ENCODE peak calls at places on chromosomes 6 and 20, in six cellular contexts. I is right lobe of liver, V is heart left ventricle, X is uterus, F is HCT116, Y is stomach. U is an unnamed sample.

GRCh38 chr6:128278876-128279275 is 241.5 kb downstream of the PTPRK start:
- DNase-seq in I (no peak), V (no peak), X (no peak), F (no peak), Y (no peak), U (no peak)

GRCh38 chr6:134031696-134032255 is 20.6 kb downstream of the SLC2A12 start:
- DNase-seq in I (no peak), V (no peak), X (no peak), F (no peak), Y (no peak), U (no peak)

GRCh38 chr6:27532820-27533538 is 60.1 kb upstream of the ZNF184 start:
- DNase-seq in I (no peak), V (no peak), X (no peak), F (peak; percentile 68), Y (no peak), U (no peak)

GRCh38 chr6:2909718-2910117 is 6.6 kb upstream of the SERPINB9 start:
- DNase-seq in I (no peak), V (no peak), X (no peak), F (no peak), Y (no peak), U (no peak)

GRCh38 chr6:140436023-140436811 is 1061.8 kb upstream of the CITED2 start:
- DNase-seq in I (no peak), V (no peak), X (no peak), F (no peak), Y (no peak), U (no peak)

GRCh38 chr20:60934724-60935123 is 317.3 kb upstream of the CDH4 start:
- DNase-seq in I (no peak), V (no peak), X (no peak), F (no peak), Y (no peak), U (no peak)

GRCh38 chr20:26209171-26209941 is 512.7 kb upstream of the ZNF337 start:
- DNase-seq in I (peak; percentile 44), V (peak; percentile 16), X (no peak), F (no peak), Y (no peak), U (peak; percentile 87)

GRCh38 chr20:23361108-23361650 is 803 bp upstream of the GZF1 start:
- DNase-seq in I (no peak), V (no peak), X (no peak), F (no peak), Y (no peak), U (no peak)

GRCh38 chr20:58693226-58694006 is 816 bp downstream of the NPEPL1 start:
- DNase-seq in I (no peak), V (no peak), X (no peak), F (no peak), Y (peak; percentile 26), U (peak; percentile 91)

GRCh38 chr20:53833333-53834043 is 236.9 kb downstream of the BCAS1 start:
- DNase-seq in I (no peak), V (no peak), X (no peak), F (no peak), Y (no peak), U (peak; percentile 41)

GRCh38 chr20:53831228-53831627 is 237.6 kb upstream of the ZNF217 start:
- DNase-seq in I (no peak), V (no peak), X (no peak), F (no peak), Y (no peak), U (no peak)

GRCh38 chr20:53832499-53832898 is 237.9 kb downstream of the BCAS1 start:
- DNase-seq in I (no peak), V (no peak), X (no peak), F (no peak), Y (no peak), U (no peak)

GRCh38 chr20:53829706-53830521 is 236.3 kb upstream of the ZNF217 start:
- DNase-seq in I (no peak), V (no peak), X (no peak), F (no peak), Y (no peak), U (no peak)

DNA sequence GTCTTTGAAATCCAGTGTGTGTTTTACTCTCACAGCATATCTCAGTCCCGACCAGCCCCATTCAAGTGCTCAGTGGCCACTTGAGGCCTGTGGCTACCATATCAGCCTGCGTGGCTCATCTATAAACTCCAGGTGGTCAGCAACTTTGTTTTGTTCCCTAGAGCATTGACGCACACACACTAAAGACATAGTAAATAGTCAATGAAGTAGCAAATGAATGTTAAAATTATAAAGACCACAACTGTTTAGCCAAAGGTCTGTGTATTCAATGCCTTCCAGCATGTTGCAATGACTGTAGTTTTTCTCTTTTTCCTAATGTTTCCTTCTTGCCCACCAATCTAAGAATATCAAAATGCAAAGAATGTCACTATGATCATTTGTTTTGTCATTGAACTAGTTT is 238.2 kb upstream of the ZNF217 start:
- DNase-seq in I (no peak), V (no peak), X (no peak), F (no peak), Y (no peak), U (no peak)
- H3K4me1 ChIP-seq in I (no peaks in the 10 kb centered on the region), V (peaks cover 25% of the 10 kb centered on the region), X (no peaks in the 10 kb centered on the region), F (peaks cover 45% of the 10 kb centered on the region), Y (peaks cover 30% of the 10 kb centered on the region), U (peaks cover 28% of the 10 kb centered on the region)

GRCh38 chr6:5701086-5701661 is 305.6 kb downstream of the NRN1 start:
- DNase-seq in I (no peak), V (peak; percentile 61), X (no peak), F (no peak), Y (no peak), U (no peak)

GRCh38 chr6:5693588-5693987 is 313.1 kb downstream of the NRN1 start:
- DNase-seq in I (no peak), V (no peak), X (no peak), F (no peak), Y (no peak), U (no peak)

GRCh38 chr6:5698318-5698717 is 308.4 kb downstream of the NRN1 start:
- DNase-seq in I (no peak), V (no peak), X (no peak), F (no peak), Y (no peak), U (no peak)

GRCh38 chr6:5697508-5697907 is 309.2 kb downstream of the NRN1 start:
- DNase-seq in I (no peak), V (no peak), X (no peak), F (no peak), Y (no peak), U (no peak)

DNA sequence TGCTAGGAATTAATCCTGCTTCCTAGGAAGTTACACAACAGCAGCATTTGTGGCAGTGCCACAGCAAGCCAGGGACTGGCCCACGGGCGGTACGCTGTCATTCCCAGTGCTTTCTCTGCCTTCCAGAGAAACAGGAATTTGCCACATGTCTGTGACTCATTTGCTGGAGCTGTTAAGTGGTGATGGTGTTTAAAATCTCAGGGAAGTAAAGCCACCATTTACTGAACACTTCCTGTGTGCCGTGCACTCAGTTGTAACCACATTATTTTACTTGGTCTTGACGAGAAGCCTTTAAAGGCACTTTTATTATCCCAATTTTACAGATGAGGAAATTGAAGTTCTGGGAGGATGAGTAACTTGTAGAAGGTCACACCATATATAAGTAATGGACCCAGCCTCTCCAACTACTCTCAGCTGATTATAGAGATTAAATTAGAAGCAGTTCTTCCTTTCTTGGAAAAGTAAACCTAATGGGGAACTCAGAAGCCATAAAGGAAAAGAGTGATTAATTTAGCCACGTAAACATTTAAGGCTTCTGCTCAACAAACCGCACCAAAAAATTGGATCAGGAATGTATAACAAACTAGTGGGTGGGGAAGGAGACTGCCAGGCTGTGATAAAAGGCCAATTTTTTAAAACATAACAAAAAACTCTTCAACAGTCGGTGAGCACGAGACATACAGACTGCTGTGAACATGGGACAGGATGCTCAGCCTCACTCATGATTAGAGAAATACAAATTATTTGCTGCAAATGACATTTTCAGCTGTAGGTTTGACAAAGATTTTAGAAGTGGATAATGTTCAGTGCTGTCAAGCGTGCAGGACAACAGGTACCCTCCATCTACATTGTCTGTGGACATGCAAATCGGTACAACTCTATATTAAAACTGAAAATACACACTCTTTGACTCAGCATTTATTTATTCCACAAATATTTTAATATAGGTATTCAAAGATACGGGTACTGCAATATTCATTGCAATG is 311.2 kb downstream of the NRN1 start:
- DNase-seq in I (no peak), V (no peak), X (no peak), F (no peak), Y (no peak), U (peak; percentile 43)
- H3K4me3 ChIP-seq in I (no peak overlapping the region), V (no peak overlapping the region), X (no peak overlapping the region), F (no peak overlapping the region), Y (no peak overlapping the region), U (no peak overlapping the region)

DNA sequence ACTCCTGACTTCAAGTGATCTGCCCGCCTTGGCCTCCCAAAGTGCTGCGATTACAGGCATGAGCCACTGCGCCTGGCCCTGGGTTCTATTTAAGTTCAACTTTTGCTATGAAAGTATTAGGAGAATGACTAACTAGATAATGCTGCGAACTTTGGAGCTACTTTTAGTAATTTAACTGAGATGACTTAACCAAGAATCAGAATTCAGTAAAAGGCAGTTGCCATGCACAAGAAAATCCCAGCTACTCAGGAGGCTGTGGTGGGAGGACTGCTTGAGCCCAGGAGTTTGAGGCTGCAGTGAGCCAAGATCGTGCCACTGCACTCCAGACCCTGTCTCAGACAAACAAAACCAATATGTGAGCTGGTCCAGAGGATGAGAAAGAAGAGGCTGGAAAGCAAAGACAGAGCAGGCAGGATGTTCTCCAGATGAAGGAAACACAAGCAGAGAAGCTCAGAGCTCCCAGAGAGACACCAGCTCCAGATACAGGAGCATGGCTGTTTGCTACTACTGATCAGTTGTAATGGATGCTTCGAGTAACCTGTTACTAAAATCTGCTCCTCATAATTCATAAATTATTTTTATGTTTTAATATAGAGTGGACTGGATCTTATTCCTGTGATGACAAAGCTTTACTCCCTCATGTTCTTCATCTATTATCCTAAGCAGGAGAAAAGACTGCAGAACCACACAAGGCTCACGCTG is 23.9 kb downstream of the ZNF217 start:
- DNase-seq in I (no peak), V (no peak), X (no peak), F (no peak), Y (peak; percentile 19), U (no peak)
- TF ChIP-seq POLR2A in I (no peak), V (no peak), X (no peak), F (no peak), Y (no peak), U (no peak)

DNA sequence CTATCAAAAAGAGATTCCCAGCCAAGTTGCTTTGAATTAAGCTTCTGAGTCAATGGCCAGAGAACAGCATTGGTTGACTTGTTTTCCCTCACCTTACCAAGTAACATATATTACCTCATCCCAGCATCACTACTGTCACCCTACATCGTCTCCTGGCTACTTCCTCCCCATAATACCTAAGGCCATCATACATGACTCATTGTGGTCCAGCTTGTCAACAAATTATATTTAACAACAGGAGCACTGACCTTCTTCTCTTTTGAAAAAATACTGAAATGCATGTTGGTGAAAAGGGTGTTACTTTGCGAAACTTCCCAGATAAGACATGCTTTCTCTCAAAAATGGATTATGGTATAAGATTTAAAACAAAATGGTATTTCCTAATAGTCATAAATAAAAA is 106.9 kb downstream of the TBX18 start:
- DNase-seq in I (no peak), V (no peak), X (no peak), F (no peak), Y (no peak), U (no peak)
- H3K4me1 ChIP-seq in I (no peaks in the 10 kb centered on the region), V (no peaks in the 10 kb centered on the region), X (no peaks in the 10 kb centered on the region), F (no peaks in the 10 kb centered on the region), Y (no peaks in the 10 kb centered on the region), U (no peaks in the 10 kb centered on the region)

GRCh38 chr20:4247898-4248858 is 232.8 kb upstream of the RNF24 start:
- DNase-seq in I (no peak), V (no peak), X (no peak), F (no peak), Y (no peak), U (no peak)
- H3K4me3 ChIP-seq in I (no peak overlapping the region), V (no peak overlapping the region), X (no peak overlapping the region), F (no peak overlapping the region), Y (no peak overlapping the region), U (no peak overlapping the region)

GRCh38 chr20:50837532-50838321 is 42.9 kb downstream of the BCAS4 start:
- DNase-seq in I (no peak), V (peak; percentile 30), X (peak; percentile 51), F (no peak), Y (no peak), U (no peak)
- TF ChIP-seq POLR2A in I (no peak), V (no peak), X (no peak), F (no peak), Y (no peak), U (no peak)

U was measured in upper lobe of left lung.